ENCODE peak calls at places on chromosomes 12 and 14, in six cellular contexts. O, H, Z, S, D and M are unnamed samples.
A peak's percentile ranks its signal among the peaks of the same experiment; 100 is the strongest.

GRCh38 chr12:51200156-51200555 is 17.7 kb downstream of the POU6F1 start:
- DNase-seq in O (no peak), H (no peak), Z (no peak), S (no peak), D (no peak), M (no peak)

GRCh38 chr12:95003921-95004272 is 400 bp upstream of the NDUFA12 start:
- DNase-seq in O (no peak), H (no peak), Z (peak; percentile 28), S (no peak), D (no peak), M (no peak)

GRCh38 chr12:109947511-109947910 is 47.4 kb downstream of the TCHP start:
- DNase-seq in O (no peak), H (no peak), Z (no peak), S (no peak), D (no peak), M (no peak)

GRCh38 chr12:21637985-21638891 is 19.4 kb downstream of the LDHB start:
- DNase-seq in O (no peak), H (no peak), Z (no peak), S (no peak), D (peak; percentile 37), M (no peak)

GRCh38 chr12:52390739-52391617 is 5.5 kb upstream of the KRT84 start:
- DNase-seq in O (peak; percentile 5), H (no peak), Z (no peak), S (no peak), D (peak; percentile 32), M (peak; percentile 47)

GRCh38 chr14:60327447-60328331 is 78.7 kb downstream of the PPM1A start:
- DNase-seq in O (no peak), H (no peak), Z (peak; percentile 54), S (no peak), D (peak; percentile 17), M (no peak)

GRCh38 chr12:56476972-56477432 is 8.6 kb downstream of the SPRYD4 start:
- DNase-seq in O (no peak), H (no peak), Z (no peak), S (no peak), D (no peak), M (peak; percentile 48)

GRCh38 chr12:124564232-124564958 is 3.0 kb downstream of the NCOR2 start:
- DNase-seq in O (no peak), H (no peak), Z (no peak), S (no peak), D (no peak), M (no peak)

GRCh38 chr12:84789184-84789583 is 123.4 kb downstream of the SLC6A15 start:
- DNase-seq in O (no peak), H (no peak), Z (no peak), S (no peak), D (no peak), M (no peak)

GRCh38 chr12:13981296-13981962 is at the start of gene GRIN2B:
- DNase-seq in O (no peak), H (no peak), Z (no peak), S (no peak), D (no peak), M (no peak)

GRCh38 chr12:124391340-124392261 is 96.7 kb downstream of the RFLNA start:
- DNase-seq in O (peak; percentile 42), H (peak; percentile 71), Z (peak; percentile 85), S (peak; percentile 45), D (peak; percentile 68), M (peak; percentile 64)

GRCh38 chr14:76904100-76904739 is 78.0 kb downstream of the LRRC74A start:
- DNase-seq in O (no peak), H (no peak), Z (peak; percentile 54), S (no peak), D (peak; percentile 76), M (peak; percentile 50)

GRCh38 chr12:128852885-128853284 is 393 bp upstream of the GLT1D1 start:
- DNase-seq in O (no peak), H (no peak), Z (no peak), S (no peak), D (no peak), M (no peak)
- H3K27me3 ChIP-seq in O (peaks cover 2% of the 10 kb centered on the region), H (peaks cover 6% of the 10 kb centered on the region), Z (peaks cover 50% of the 10 kb centered on the region), S (peaks cover 52% of the 10 kb centered on the region), D (peaks cover 16% of the 10 kb centered on the region), M (no peaks in the 10 kb centered on the region)

GRCh38 chr12:123010110-123010509 is 29.6 kb downstream of the ARL6IP4 start:
- DNase-seq in O (no peak), H (no peak), Z (no peak), S (no peak), D (no peak), M (no peak)

GRCh38 chr12:123013185-123014095 is 33.0 kb downstream of the ARL6IP4 start:
- DNase-seq in O (no peak), H (no peak), Z (no peak), S (no peak), D (no peak), M (no peak)

GRCh38 chr12:123011701-123012100 is 31.2 kb downstream of the ARL6IP4 start:
- DNase-seq in O (no peak), H (no peak), Z (no peak), S (no peak), D (no peak), M (no peak)

GRCh38 chr12:123006977-123007376 is 26.5 kb downstream of the ARL6IP4 start:
- DNase-seq in O (no peak), H (no peak), Z (no peak), S (no peak), D (no peak), M (no peak)

GRCh38 chr12:123010681-123011080 is 30.2 kb downstream of the ARL6IP4 start:
- DNase-seq in O (no peak), H (no peak), Z (no peak), S (no peak), D (no peak), M (no peak)
- TF ChIP-seq CTCF in O (no peak), H (no peak), Z (no peak), S (no peak), D (no peak), M (no peak)

DNA sequence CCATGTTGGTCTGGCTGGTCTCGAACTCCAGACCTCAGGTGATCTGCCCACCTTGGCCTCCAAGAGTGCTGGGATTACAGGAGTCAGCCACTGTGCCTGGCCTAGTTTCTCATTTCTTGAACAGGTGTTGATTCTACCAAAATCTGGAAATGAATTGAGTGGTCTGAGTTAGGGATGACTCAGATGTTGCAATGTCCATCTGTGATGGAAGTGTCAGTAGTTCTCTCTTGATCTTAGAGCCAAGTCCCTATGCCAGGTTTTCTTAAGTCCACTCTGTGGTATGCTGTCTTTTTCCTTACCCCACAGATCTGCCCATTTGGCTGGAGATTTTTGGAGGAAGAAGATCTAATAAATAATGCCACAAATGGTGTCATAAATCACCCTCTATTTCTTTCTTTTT is 12.6 kb downstream of the SNAPC1 start:
- DNase-seq in O (no peak), H (no peak), Z (no peak), S (no peak), D (no peak), M (no peak)
- H3K36me3 ChIP-seq in O (peaks cover 15% of the 10 kb centered on the region), H (peaks cover 22% of the 10 kb centered on the region), Z (no peaks in the 10 kb centered on the region), S (peaks cover 5% of the 10 kb centered on the region), D (peaks cover 42% of the 10 kb centered on the region), M (peaks cover 14% of the 10 kb centered on the region)

GRCh38 chr12:54981796-54982195 is 2.8 kb downstream of the TESPA1 start:
- DNase-seq in O (no peak), H (no peak), Z (no peak), S (no peak), D (no peak), M (no peak)
- H3K27me3 ChIP-seq in O (peaks cover 5% of the 10 kb centered on the region), H (no peaks in the 10 kb centered on the region), Z (peaks cover 1% of the 10 kb centered on the region), S (no peaks in the 10 kb centered on the region), D (no peaks in the 10 kb centered on the region), M (peaks cover 2% of the 10 kb centered on the region)